ENCODE peak calls at places on chromosome 16, in six cellular contexts. J, V, K, E, C and X are unnamed samples.

GRCh38 chr16:82396509-82396908 is 226.5 kb upstream of the MPHOSPH6 start:
- DNase-seq in J (no peak), V (no peak), K (no peak), E (no peak), C (no peak), X (no peak)

GRCh38 chr16:67158637-67159600 is 790 bp downstream of the TRADD start:
- DNase-seq in J (peak; percentile 36), V (no peak), K (no peak), E (peak; percentile 93), C (peak; percentile 85), X (peak; percentile 79)

GRCh38 chr16:20911361-20911760 is 10.8 kb downstream of the LYRM1 start:
- DNase-seq in J (no peak), V (peak; percentile 38), K (no peak), E (no peak), C (no peak), X (no peak)

GRCh38 chr16:82758406-82758805 is 131.6 kb downstream of the CDH13 start:
- DNase-seq in J (no peak), V (no peak), K (no peak), E (no peak), C (no peak), X (no peak)

GRCh38 chr16:4217246-4218131 is 24.4 kb downstream of the SRL start:
- DNase-seq in J (peak; percentile 80), V (no peak), K (no peak), E (no peak), C (no peak), X (no peak)

GRCh38 chr16:59113009-59113408 is 378.9 kb upstream of the GOT2 start:
- DNase-seq in J (no peak), V (no peak), K (no peak), E (no peak), C (no peak), X (no peak)

GRCh38 chr16:89410794-89411309 is 79.5 kb downstream of the ANKRD11 start:
- DNase-seq in J (peak; percentile 55), V (peak; percentile 87), K (no peak), E (no peak), C (no peak), X (peak; percentile 82)

GRCh38 chr16:87233928-87234327 is 83.3 kb downstream of the C16orf95 start:
- DNase-seq in J (no peak), V (peak; percentile 51), K (no peak), E (no peak), C (no peak), X (no peak)

GRCh38 chr16:50474138-50474537 is 74.1 kb upstream of the NKD1 start:
- DNase-seq in J (no peak), V (no peak), K (no peak), E (no peak), C (no peak), X (no peak)

GRCh38 chr16:3734758-3735221 is 17.5 kb upstream of the TRAP1 start:
- DNase-seq in J (no peak), V (no peak), K (no peak), E (no peak), C (no peak), X (no peak)

GRCh38 chr16:76913046-76913445 is 277.9 kb upstream of the MON1B start:
- DNase-seq in J (no peak), V (peak; percentile 3), K (no peak), E (no peak), C (no peak), X (no peak)

GRCh38 chr16:7332611-7333010 is at the start of gene RBFOX1:
- DNase-seq in J (no peak), V (no peak), K (no peak), E (no peak), C (no peak), X (no peak)